ENCODE peak calls at places on chromosomes 13 and 19, in four cellular contexts. F is heart right ventricle; C is CD8-positive, alpha-beta memory T cell; R is effector memory CD4-positive, alpha-beta T cell. D is an unnamed sample.

GRCh38 chr19:13006431-13007281 is 11.4 kb downstream of the NFIX start:
- DNase-seq in F (no peak), C (no peak), R (no peak), D (no peak)

GRCh38 chr13:45316996-45317395 is 24.0 kb downstream of the TPT1 start:
- DNase-seq in F (no peak), C (no peak), R (no peak), D (no peak)

GRCh38 chr13:84571264-84571663 is 689.0 kb upstream of the SLITRK1 start:
- DNase-seq in F (no peak), C (no peak), R (no peak), D (no peak)

GRCh38 chr19:38690832-38691231 is 43.4 kb downstream of the ACTN4 start:
- DNase-seq in F (no peak), C (no peak), R (no peak), D (no peak)

GRCh38 chr13:25764378-25764777 is 287.4 kb downstream of the SHISA2 start:
- DNase-seq in F (no peak), C (no peak), R (no peak), D (no peak)

GRCh38 chr13:71979616-71980015 is 112.6 kb upstream of the DACH1 start:
- DNase-seq in F (no peak), C (no peak), R (no peak), D (no peak)

GRCh38 chr19:3483226-3483628 is at the start of gene SMIM44:
- DNase-seq in F (no peak), C (no peak), R (no peak), D (no peak)

GRCh38 chr13:31409678-31410356 is 210.0 kb downstream of the B3GLCT start:
- DNase-seq in F (no peak), C (no peak), R (no peak), D (no peak)

GRCh38 chr19:6378036-6378435 is 2.3 kb upstream of the PSPN start:
- DNase-seq in F (no peak), C (no peak), R (no peak), D (no peak)

GRCh38 chr13:80469841-80470378 is 129.0 kb upstream of the SPRY2 start:
- DNase-seq in F (peak), C (no peak), R (no peak), D (no peak)

GRCh38 chr19:34712606-34713261 is 21.3 kb upstream of the ZNF181 start:
- DNase-seq in F (no peak), C (peak), R (peak), D (peak)

GRCh38 chr19:6833166-6833790 is 54.1 kb upstream of the ADGRE1 start:
- DNase-seq in F (no peak), C (no peak), R (no peak), D (no peak)

GRCh38 chr19:38684078-38684861 is 36.8 kb downstream of the ACTN4 start:
- DNase-seq in F (peak), C (peak), R (peak), D (peak)

GRCh38 chr13:92265408-92265807 is 867.0 kb downstream of the GPC5 start:
- DNase-seq in F (no peak), C (no peak), R (no peak), D (no peak)

GRCh38 chr13:40388617-40389016 is 277.8 kb downstream of the FOXO1 start:
- DNase-seq in F (no peak), C (peak), R (peak), D (peak)

GRCh38 chr13:113793718-113794085 is 34.7 kb downstream of the TMEM255B start:
- DNase-seq in F (no peak), C (no peak), R (no peak), D (no peak)

GRCh38 chr19:35596366-35596999 is 10.5 kb downstream of the PMIS2 start:
- DNase-seq in F (no peak), C (no peak), R (no peak), D (no peak)

GRCh38 chr19:45768644-45769053 is 403 bp downstream of the SIX5 start:
- DNase-seq in F (peak), C (peak), R (no peak), D (peak)

GRCh38 chr19:38134538-38135149 is 89.4 kb downstream of the DPF1 start:
- DNase-seq in F (no peak), C (no peak), R (no peak), D (no peak)

GRCh38 chr13:73339086-73339485 is 280.3 kb downstream of the KLF5 start:
- DNase-seq in F (no peak), C (no peak), R (no peak), D (no peak)

GRCh38 chr13:30870049-30870884 is 35.8 kb upstream of the MEDAG start:
- DNase-seq in F (peak), C (no peak), R (no peak), D (no peak)

GRCh38 chr19:46951236-46951986 is 68.2 kb upstream of the NPAS1 start:
- DNase-seq in F (no peak), C (no peak), R (no peak), D (no peak)

GRCh38 chr19:39936622-39937021 is 2.2 kb upstream of the FCGBP start:
- DNase-seq in F (no peak), C (no peak), R (no peak), D (no peak)

GRCh38 chr13:51175639-51176038 is 46.6 kb upstream of the FAM124A start:
- DNase-seq in F (no peak), C (no peak), R (no peak), D (no peak)

GRCh38 chr19:50512999-50513745 is 541 bp downstream of the ASPDH start:
- DNase-seq in F (no peak), C (no peak), R (no peak), D (no peak)

DNA sequence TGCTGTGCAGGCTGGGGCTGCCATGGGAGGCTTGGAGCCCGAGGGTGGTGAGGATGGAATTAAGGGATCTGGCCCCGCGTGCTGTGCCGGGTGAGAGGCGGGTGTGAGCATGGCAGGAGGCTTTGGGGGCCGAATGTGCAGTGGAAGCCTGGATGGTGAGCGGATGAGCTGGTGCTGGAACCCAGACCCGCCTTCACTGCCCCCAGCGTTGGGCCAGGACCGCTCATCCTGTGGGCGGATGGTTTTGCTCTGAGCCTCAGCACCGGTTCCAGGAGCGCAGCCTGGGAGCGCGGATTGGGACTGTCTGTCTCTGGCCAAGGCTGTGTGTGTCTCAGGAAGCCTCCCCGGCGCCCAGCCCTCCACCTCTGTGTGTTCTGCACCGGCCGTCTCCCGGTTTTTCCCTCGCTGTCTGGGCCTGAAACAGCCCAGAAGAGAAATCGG is 16.7 kb downstream of the KDM4B start:
- DNase-seq in F (no peak), C (no peak), R (no peak), D (no peak)
- H3K27ac ChIP-seq in F (no peak), C (no peak), R (no peak), D (no peak)

GRCh38 chr19:10701955-10702307 is 692 bp downstream of the QTRT1 start:
- DNase-seq in F (no peak), C (no peak), R (no peak), D (no peak)
- H3K4me3 ChIP-seq in F (peak), C (peak), R (peak), D (peak)

GRCh38 chr13:112567161-112567862 is 20.6 kb downstream of the TUBGCP3 start:
- DNase-seq in F (no peak), C (no peak), R (no peak), D (no peak)
- H3K27ac ChIP-seq in F (no peak), C (no peak), R (no peak), D (no peak)

GRCh38 chr19:10193666-10194499 is 870 bp downstream of the DNMT1 start:
- DNase-seq in F (no peak), C (no peak), R (no peak), D (peak)

GRCh38 chr19:10189631-10190425 is 4.9 kb downstream of the DNMT1 start:
- DNase-seq in F (no peak), C (no peak), R (no peak), D (no peak)

GRCh38 chr19:10192922-10193321 is 1.8 kb downstream of the DNMT1 start:
- DNase-seq in F (no peak), C (no peak), R (no peak), D (no peak)

GRCh38 chr19:10194500-10195198 is at the start of gene DNMT1:
- DNase-seq in F (peak), C (peak), R (peak), D (peak)

DNA sequence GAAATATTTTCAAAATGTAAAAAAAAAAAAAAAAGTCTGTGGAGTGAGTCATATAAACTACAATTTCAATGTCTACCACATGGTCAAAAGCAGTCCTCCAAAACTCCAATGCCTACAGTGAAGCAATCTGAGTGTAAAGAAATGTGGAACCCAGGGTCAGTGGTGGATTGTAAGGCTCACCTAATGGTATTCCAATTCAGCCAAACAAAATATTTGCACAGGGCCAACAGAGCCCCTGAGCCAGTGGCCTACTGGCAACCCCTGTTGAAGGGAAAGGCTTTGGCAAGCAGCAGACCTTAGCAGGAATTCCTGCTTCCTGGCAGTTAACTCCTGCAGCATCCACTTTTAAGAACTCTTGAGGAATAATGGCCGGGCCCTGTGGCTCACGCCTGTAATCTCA is 3.4 kb downstream of the DNMT1 start:
- DNase-seq in F (no peak), C (no peak), R (no peak), D (no peak)
- H3K4me3 ChIP-seq in F (no peak), C (no peak), R (no peak), D (no peak)

GRCh38 chr19:11813801-11814706 is at the start of gene ZNF440:
- DNase-seq in F (peak), C (peak), R (peak), D (peak)
- H3K27ac ChIP-seq in F (peak), C (peak), R (peak), D (peak)